ENCODE peak calls at places on chromosomes 4 and X, in seven cellular contexts. X is astrocyte of the spinal cord, D is GM12865, Z is fibroblast of mammary gland, U is A549, F is thyroid gland, K is transverse colon. R is an unnamed sample.
A peak's percentile ranks its signal among the peaks of the same experiment; 100 is the strongest.

GRCh38 chrX:151543706-151544105 is 19.8 kb upstream of the PASD1 start:
- DNase-seq in X (no peak), D (peak; percentile 31), Z (peak; percentile 4), U (peak; percentile 17), F (no peak), K (no peak), R (peak; percentile 2)

GRCh38 chr4:145179201-145179860 is 1.1 kb downstream of the OTUD4 start:
- DNase-seq in X (peak; percentile 62), D (peak; percentile 94), Z (peak; percentile 54), U (peak; percentile 54), F (peak; percentile 78), K (peak; percentile 85), R (peak; percentile 50)

GRCh38 chr4:129546531-129546930 is 450.6 kb downstream of the C4orf33 start:
- DNase-seq in X (no peak), D (no peak), Z (no peak), U (no peak), F (no peak), K (no peak), R (no peak)

GRCh38 chr4:56127698-56128097 is 179.0 kb downstream of the CEP135 start:
- DNase-seq in X (no peak), D (no peak), Z (no peak), U (no peak), F (no peak), K (no peak), R (no peak)

GRCh38 chr4:38309471-38309870 is 349.3 kb downstream of the PTTG2 start:
- DNase-seq in X (no peak), D (no peak), Z (no peak), U (no peak), F (no peak), K (no peak), R (no peak)

GRCh38 chrX:45070116-45071007 is 130.3 kb downstream of the DIPK2B start:
- DNase-seq in X (peak; percentile 69), D (peak; percentile 63), Z (peak; percentile 75), U (peak; percentile 70), F (no peak), K (no peak), R (peak; percentile 75)

GRCh38 chrX:102983205-102983604 is 46.1 kb downstream of the RAB40AL start:
- DNase-seq in X (no peak), D (no peak), Z (no peak), U (no peak), F (no peak), K (no peak), R (no peak)

GRCh38 chrX:42770566-42770965 is 7.4 kb downstream of the PPP1R2C start:
- DNase-seq in X (no peak), D (no peak), Z (no peak), U (no peak), F (no peak), K (no peak), R (no peak)

GRCh38 chr4:183132081-183132480 is 33.0 kb downstream of the WWC2 start:
- DNase-seq in X (no peak), D (no peak), Z (no peak), U (no peak), F (no peak), K (no peak), R (no peak)

GRCh38 chr4:78846258-78846657 is 70.1 kb downstream of the BMP2K start:
- DNase-seq in X (no peak), D (no peak), Z (no peak), U (no peak), F (no peak), K (no peak), R (peak; percentile 10)

DNA sequence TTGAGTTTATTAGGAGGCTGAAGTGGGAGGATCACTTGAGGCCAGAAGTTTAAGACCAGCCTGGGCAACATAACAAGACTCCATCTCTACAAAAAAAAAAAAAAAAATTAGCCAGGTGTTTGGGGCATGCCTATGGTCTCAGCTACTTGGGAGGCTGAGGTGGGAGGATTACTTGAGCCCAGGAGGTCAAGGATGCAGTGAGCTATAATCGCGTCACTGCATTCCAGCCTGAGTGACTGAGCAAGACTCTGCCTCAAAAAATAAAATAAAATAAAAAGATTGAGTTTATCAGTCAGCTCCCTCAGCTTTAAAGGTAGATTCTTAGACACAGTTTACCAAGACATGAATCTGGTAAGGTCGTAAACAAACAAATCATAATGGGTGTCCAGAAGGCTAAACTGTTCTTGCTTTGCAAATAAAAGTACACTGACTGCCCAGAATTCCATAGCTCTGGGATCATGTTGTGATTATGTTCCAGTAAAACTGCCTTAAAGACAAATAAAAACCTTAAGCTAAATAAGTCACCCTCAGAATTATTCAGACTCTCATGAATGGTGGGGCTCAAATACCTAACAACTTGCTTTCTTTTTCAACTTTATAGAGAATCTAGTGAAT is 18.7 kb downstream of the APOO start:
- DNase-seq in X (peak; percentile 44), D (no peak), Z (peak; percentile 41), U (peak; percentile 82), F (no peak), K (no peak), R (no peak)
- H3K4me3 ChIP-seq in X (no peak overlapping the region), D (no peak overlapping the region), Z (no peak overlapping the region), U (no peak overlapping the region), F (no peak overlapping the region), K (no peak overlapping the region), R (no peak overlapping the region)

DNA sequence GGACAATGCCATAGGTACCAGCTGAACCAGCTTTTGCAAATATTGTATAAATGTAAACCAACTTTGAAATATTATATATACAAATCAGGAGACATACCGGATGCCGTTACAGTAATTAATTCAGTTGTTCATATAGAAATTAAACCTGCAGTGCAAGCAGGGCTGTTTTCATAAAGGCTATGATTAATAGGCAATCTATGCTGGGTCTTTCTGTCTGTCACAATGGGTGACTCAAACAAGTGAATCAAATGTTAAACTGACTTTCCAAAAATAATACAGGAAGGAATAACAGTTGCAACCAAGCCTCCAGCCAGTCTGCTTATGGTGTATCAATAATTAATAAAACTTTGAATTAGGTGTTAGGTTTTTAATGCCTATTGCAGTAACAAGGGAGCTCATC is 43.9 kb downstream of the GABRB1 start:
- DNase-seq in X (peak; percentile 30), D (no peak), Z (peak; percentile 32), U (no peak), F (no peak), K (no peak), R (peak; percentile 45)
- H3K4me3 ChIP-seq in X (no peak overlapping the region), D (no peak overlapping the region), Z (no peak overlapping the region), U (no peak overlapping the region), F (no peak overlapping the region), K (no peak overlapping the region), R (no peak overlapping the region)

DNA sequence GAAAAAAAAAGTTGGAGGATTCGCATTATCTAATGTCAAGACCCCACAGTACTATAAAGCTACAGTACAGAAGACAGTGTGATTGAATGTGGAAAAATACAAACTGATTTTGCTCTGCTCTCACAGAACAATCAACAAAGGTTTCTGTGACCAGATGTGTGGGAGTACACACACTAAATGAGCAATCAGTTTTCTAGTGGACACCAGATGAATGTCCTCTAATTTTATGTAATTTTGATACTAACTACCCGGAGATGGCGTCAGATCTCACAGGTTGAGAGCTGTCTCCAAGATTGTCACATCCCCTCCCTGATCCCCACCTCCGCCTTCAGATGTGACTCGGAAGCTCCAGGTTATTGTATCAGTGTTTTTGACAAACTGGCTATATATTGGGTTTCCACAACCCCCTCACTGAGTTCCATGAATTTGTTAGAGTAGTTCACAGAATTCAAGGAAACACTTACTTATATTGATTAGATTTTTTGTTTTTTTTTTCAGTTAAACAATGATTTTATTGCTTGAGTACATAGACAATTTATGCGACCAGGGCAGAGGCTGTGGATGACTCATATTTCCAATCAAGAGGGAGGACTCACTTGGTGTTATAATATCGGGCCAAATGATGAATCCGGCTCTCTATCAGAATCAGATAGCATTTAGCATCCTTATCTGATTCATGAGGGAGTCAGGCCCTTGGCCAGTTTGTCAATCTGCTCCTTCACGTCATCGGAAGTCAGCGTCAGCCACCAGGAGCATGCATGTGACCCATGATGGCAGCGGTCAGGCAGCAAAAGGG is 82.1 kb upstream of the HUWE1 start:
- DNase-seq in X (no peak), D (no peak), Z (no peak), U (no peak), F (no peak), K (no peak), R (no peak)
- H3K4me3 ChIP-seq in X (no peak overlapping the region), D (no peak overlapping the region), Z (no peak overlapping the region), U (no peak overlapping the region), F (no peak overlapping the region), K (no peak overlapping the region), R (no peak overlapping the region)

GRCh38 chr4:189162073-189162789 is 778.4 kb upstream of the FRG1 start:
- DNase-seq in X (no peak), D (no peak), Z (no peak), U (no peak), F (no peak), K (no peak), R (no peak)

DNA sequence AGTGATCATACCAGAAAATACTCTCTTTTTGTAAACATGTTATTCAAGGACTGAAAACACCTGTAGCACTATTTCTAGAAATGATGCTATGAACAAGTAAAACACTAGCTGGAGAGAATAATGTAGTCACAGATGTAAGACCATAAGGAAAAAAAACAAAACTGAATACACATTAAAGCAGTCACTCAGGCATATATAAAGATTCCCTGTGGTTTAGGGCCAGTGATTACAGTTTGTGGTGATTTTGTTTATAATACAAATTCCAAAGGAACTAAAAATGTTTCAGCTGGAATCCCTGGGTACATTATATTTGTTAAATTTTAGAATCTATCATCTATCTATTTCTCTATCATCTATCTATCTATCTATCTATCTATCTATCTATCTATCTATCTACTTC is 777.8 kb upstream of the FRG1 start:
- DNase-seq in X (no peak), D (no peak), Z (no peak), U (no peak), F (no peak), K (no peak), R (no peak)
- H3K4me3 ChIP-seq in X (no peak overlapping the region), D (no peak overlapping the region), Z (no peak overlapping the region), U (no peak overlapping the region), F (no peak overlapping the region), K (no peak overlapping the region), R (no peak overlapping the region)

GRCh38 chr4:1520145-1520661 is 114.0 kb upstream of the NKX1-1 start:
- DNase-seq in X (no peak), D (no peak), Z (no peak), U (no peak), F (no peak), K (no peak), R (no peak)
- H3K4me3 ChIP-seq in X (no peak overlapping the region), D (no peak overlapping the region), Z (no peak overlapping the region), U (no peak overlapping the region), F (no peak overlapping the region), K (no peak overlapping the region), R (no peak overlapping the region)

DNA sequence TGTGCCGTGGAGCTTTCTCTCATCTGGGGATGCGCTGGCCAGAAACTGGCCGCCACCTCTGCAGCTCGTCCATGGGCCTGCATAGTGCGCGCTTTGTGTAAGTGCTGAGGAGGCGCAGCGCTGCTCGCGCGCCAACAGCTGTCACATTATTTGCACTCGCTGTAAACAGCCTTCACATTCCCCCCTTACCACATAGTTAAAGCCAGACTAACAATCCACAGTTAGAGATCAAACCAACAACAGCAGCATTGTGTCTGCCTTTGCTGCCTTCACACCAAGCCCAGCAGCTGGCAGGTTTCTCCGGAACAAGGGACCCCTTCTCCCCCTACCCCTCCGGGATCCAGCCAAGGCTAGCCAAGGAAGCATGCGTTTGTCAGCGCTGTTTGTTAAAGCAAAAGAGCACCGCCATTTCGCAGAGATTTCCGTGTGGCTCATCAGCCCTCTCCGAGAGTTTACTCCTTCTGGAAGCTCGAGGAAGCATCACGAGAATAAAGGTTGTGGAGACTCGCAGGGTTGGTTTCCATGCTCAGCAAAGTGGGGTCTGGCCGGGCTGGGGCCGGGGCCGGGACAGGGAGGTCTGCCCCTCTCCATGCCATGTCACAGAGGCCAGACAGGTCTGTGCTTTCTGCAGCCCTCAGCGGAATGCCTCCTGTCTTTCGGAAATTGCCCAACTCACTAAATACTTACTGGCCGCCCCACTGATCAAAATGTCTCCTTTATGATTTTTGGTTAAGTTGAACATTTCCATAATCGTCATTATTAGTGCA is 11.0 kb downstream of the BCOR start:
- DNase-seq in X (no peak), D (no peak), Z (no peak), U (no peak), F (no peak), K (no peak), R (no peak)
- H3K4me3 ChIP-seq in X (no peak overlapping the region), D (no peak overlapping the region), Z (no peak overlapping the region), U (no peak overlapping the region), F (no peak overlapping the region), K (no peak overlapping the region), R (no peak overlapping the region)

R was measured in choroid plexus epithelial cell.